ENCODE peak calls at places on chromosomes 5 and 9, in seven cellular contexts. D is heart right ventricle, J is aorta, E is adrenal gland, P is adipocyte, L is body of pancreas, T is mesenchymal stem cell. O is an unnamed sample.
A peak's percentile ranks its signal among the peaks of the same experiment; 100 is the strongest.

GRCh38 chr5:152063004-152063403 is 138.4 kb upstream of the GLRA1 start:
- DNase-seq in D (no peak), J (no peak), T (no peak), L (no peak), E (no peak), P (no peak), O (no peak)

GRCh38 chr5:145711417-145711816 is 123.7 kb downstream of the PRELID2 start:
- DNase-seq in L (peak; percentile 19), J (no peak), E (no peak), D (no peak), P (no peak), T (no peak), O (no peak)

GRCh38 chr5:156414381-156414780 is 87.4 kb downstream of the SGCD start:
- DNase-seq in L (no peak), P (peak; percentile 35), E (no peak), D (no peak), T (peak; percentile 26), J (no peak), O (no peak)

GRCh38 chr9:1877951-1878350 is 137.2 kb upstream of the SMARCA2 start:
- DNase-seq in P (no peak), J (no peak), T (no peak), E (no peak), D (no peak), L (no peak), O (no peak)

GRCh38 chr5:131068893-131069643 is 96.0 kb downstream of the HINT1 start:
- DNase-seq in E (peak; percentile 2), L (no peak), J (no peak), T (no peak), D (no peak), P (peak; percentile 27), O (peak; percentile 6)

GRCh38 chr5:61301820-61302563 is 30.1 kb upstream of the ZSWIM6 start:
- DNase-seq in J (peak; percentile 87), T (peak; percentile 99), P (peak; percentile 99), D (peak; percentile 46), L (peak; percentile 91), E (peak; percentile 93), O (peak; percentile 36)

GRCh38 chr9:92534199-92535159 is 1.3 kb downstream of the ECM2 start:
- DNase-seq in P (peak; percentile 38), D (no peak), L (no peak), T (peak; percentile 26), E (no peak), J (no peak), O (no peak)

GRCh38 chr9:254516-254915 is 39.9 kb downstream of the DOCK8 start:
- DNase-seq in P (no peak), L (no peak), T (no peak), D (no peak), J (no peak), E (no peak), O (no peak)

GRCh38 chr5:149379807-149380374 is 799 bp upstream of the IL17B start:
- DNase-seq in D (no peak), L (no peak), E (no peak), T (no peak), P (no peak), J (no peak), O (no peak)

GRCh38 chr5:59264641-59265245 is 628.8 kb downstream of the PDE4D start:
- DNase-seq in T (peak; percentile 18), P (no peak), E (no peak), D (no peak), L (no peak), J (no peak), O (peak; percentile 27)

GRCh38 chr5:118070041-118070440 is 918.3 kb downstream of the DTWD2 start:
- DNase-seq in D (no peak), L (no peak), T (no peak), P (no peak), E (no peak), J (no peak), O (no peak)

GRCh38 chr5:118606940-118607339 is 381.4 kb downstream of the DTWD2 start:
- DNase-seq in E (no peak), L (no peak), T (no peak), D (no peak), P (no peak), J (no peak), O (no peak)

GRCh38 chr9:81902191-81902590 is 26.0 kb upstream of the SPATA31D4 start:
- DNase-seq in T (no peak), P (peak; percentile 63), D (no peak), E (no peak), L (no peak), J (no peak), O (no peak)

GRCh38 chr9:130663258-130664171 is 879 bp upstream of the PRDM12 start:
- DNase-seq in J (no peak), T (peak; percentile 11), P (peak; percentile 26), E (no peak), L (no peak), D (no peak), O (no peak)

GRCh38 chr9:109452761-109453160 is 45.3 kb downstream of the PTPN3 start:
- DNase-seq in D (no peak), J (no peak), T (peak; percentile 66), L (no peak), P (peak; percentile 73), E (peak; percentile 55), O (no peak)

GRCh38 chr5:136032564-136032963 is 3.8 kb downstream of the TGFBI start:
- DNase-seq in L (no peak), J (peak; percentile 44), P (peak; percentile 76), D (no peak), E (no peak), T (peak; percentile 85), O (peak; percentile 88)

GRCh38 chr9:131762356-131762932 is 22.6 kb upstream of the RAPGEF1 start:
- DNase-seq in P (peak; percentile 87), D (peak; percentile 53), L (peak; percentile 86), T (peak; percentile 61), J (peak; percentile 80), E (peak; percentile 79), O (peak; percentile 88)

GRCh38 chr5:113447651-113448050 is 12.9 kb upstream of the TSSK1B start:
- DNase-seq in T (no peak), E (no peak), D (no peak), P (no peak), L (no peak), J (no peak), O (peak; percentile 31)

GRCh38 chr5:77629553-77630245 is 8.8 kb downstream of the OTP start:
- DNase-seq in P (no peak), D (no peak), J (no peak), L (no peak), T (no peak), E (no peak), O (no peak)

GRCh38 chr5:36398137-36398536 is 96.4 kb upstream of the RANBP3L start:
- DNase-seq in J (no peak), L (no peak), P (peak; percentile 56), T (peak; percentile 32), E (no peak), D (no peak), O (peak; percentile 73)

GRCh38 chr5:75051217-75051751 is 1.1 kb downstream of the GCNT4 start:
- DNase-seq in J (no peak), D (no peak), T (no peak), P (peak; percentile 17), L (peak; percentile 73), E (no peak), O (no peak)

GRCh38 chr5:38465702-38466443 is 90.6 kb downstream of the LIFR start:
- DNase-seq in J (no peak), L (no peak), D (no peak), T (no peak), P (no peak), E (no peak), O (no peak)

GRCh38 chr9:120583958-120584369 is 4.0 kb upstream of the CDK5RAP2 start:
- DNase-seq in T (peak; percentile 54), J (no peak), L (peak; percentile 54), P (peak; percentile 22), E (peak; percentile 89), D (peak; percentile 62), O (no peak)

GRCh38 chr9:120877276-120878034 is 467 bp upstream of the PHF19 start:
- DNase-seq in D (peak; percentile 59), J (peak; percentile 79), E (peak; percentile 66), P (peak; percentile 80), T (peak; percentile 68), L (peak; percentile 63), O (peak; percentile 80)

GRCh38 chr9:127583605-127584053 is 28.4 kb upstream of the STXBP1 start:
- DNase-seq in L (no peak), P (peak; percentile 42), J (no peak), D (no peak), T (peak; percentile 66), E (no peak), O (no peak)

DNA sequence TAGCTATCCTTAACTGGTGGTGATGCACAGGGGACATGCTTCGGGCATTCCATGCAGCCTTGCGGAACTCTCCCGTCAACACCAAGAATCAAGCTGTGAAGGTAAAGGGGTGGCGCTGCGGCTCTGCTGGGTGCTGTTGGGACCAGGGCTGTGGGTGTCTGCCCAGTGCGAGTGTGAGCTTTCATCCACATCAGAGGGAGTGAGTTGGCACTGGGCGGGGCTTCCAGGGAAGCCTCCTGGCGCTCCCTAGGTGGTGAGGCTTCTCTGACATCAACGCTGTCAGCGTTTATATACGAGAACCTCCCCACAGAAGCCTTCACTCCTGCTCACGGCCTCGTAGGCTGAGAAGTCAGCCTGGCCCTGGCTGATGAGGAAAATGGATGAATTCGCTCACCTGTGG is 11.7 kb downstream of the ARPC5L start:
- DNase-seq in P (no peak), L (no peak), E (no peak), D (no peak), J (no peak), T (no peak), O (no peak)
- H3K36me3 ChIP-seq in P (peaks cover 53% of the 10 kb centered on the region), L (no peaks in the 10 kb centered on the region), E (peaks cover 49% of the 10 kb centered on the region), D (peaks cover 32% of the 10 kb centered on the region), J (no peaks in the 10 kb centered on the region), T (peaks cover 61% of the 10 kb centered on the region), O (peaks cover 32% of the 10 kb centered on the region)

GRCh38 chr9:86275962-86276361 is 6.4 kb downstream of the ISCA1 start:
- DNase-seq in P (no peak), T (peak; percentile 25), E (no peak), L (no peak), D (no peak), J (no peak), O (no peak)
- H3K36me3 ChIP-seq in P (peaks cover 47% of the 10 kb centered on the region), T (peaks cover 45% of the 10 kb centered on the region), E (peaks cover 24% of the 10 kb centered on the region), L (no peaks in the 10 kb centered on the region), D (peaks cover 18% of the 10 kb centered on the region), J (peaks cover 4% of the 10 kb centered on the region), O (peaks cover 25% of the 10 kb centered on the region)

DNA sequence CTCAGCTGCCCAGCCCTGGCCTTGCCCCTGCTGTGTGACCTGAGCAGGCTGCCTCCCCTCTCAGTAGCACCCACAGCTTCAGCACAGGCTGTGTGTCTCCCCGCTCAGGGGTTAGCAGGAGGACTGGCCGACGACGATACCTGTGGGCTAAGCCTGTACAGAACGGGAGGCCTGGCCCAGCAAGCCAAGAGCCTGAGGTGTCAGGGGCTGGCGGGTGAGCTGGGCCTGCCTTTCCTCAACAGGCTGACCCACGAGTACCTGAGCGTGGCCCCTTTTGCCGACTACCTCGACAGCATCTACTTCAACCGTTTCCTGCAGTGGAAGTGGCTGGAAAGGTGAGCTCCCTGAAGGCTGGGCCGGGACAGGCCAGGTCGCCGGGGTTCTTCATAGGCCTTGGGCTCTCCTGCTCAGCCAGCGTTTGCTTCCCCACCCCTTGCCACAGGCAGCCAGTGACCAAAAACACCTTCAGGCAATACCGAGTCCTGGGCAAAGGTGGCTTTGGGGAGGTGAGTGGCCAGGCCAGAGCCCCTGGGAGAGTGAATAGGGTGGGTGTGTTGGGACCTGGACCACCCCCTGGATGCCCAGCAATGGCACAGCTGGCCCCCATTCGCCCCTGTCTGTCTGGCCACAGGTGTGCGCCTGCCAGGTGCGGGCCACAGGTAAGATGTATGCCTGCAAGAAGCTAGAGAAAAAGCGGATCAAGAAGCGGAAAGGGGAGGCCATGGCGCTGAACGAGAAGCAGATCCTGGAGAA is 6.6 kb downstream of the GRK6 start:
- DNase-seq in P (no peak), T (no peak), D (no peak), L (no peak), E (no peak), J (no peak), O (no peak)
- H3K36me3 ChIP-seq in P (peaks cover 26% of the 10 kb centered on the region), T (peaks cover 61% of the 10 kb centered on the region), D (peaks cover 34% of the 10 kb centered on the region), L (no peaks in the 10 kb centered on the region), E (peaks cover 45% of the 10 kb centered on the region), J (no peaks in the 10 kb centered on the region), O (peaks cover 39% of the 10 kb centered on the region)

GRCh38 chr5:72208324-72208723 is 101.0 kb downstream of the MAP1B start:
- DNase-seq in E (no peak), P (no peak), D (no peak), T (no peak), J (no peak), L (no peak), O (no peak)
- H3K36me3 ChIP-seq in E (peaks cover 26% of the 10 kb centered on the region), P (peaks cover 59% of the 10 kb centered on the region), D (peaks cover 23% of the 10 kb centered on the region), T (peaks cover 62% of the 10 kb centered on the region), J (peaks cover 11% of the 10 kb centered on the region), L (no peaks in the 10 kb centered on the region), O (peaks cover 15% of the 10 kb centered on the region)